ENCODE peak calls at places on chromosomes 1 and 21, in five cellular contexts. F is adrenal gland, Q is RWPE1, U is suprapubic skin, N is HFF-Myc. J is an unnamed sample.

GRCh38 chr1:236287757-236288619 is 6.2 kb upstream of the ERO1B start:
- DNase-seq in F (no peak), Q (no peak), U (no peak), N (no peak), J (no peak)

GRCh38 chr1:78833491-78833890 is 173.0 kb downstream of the ADGRL4 start:
- DNase-seq in F (no peak), Q (peak; percentile 33), U (no peak), N (peak; percentile 73), J (no peak)

GRCh38 chr1:211903490-211904260 is 73.1 kb upstream of the LPGAT1 start:
- DNase-seq in F (no peak), Q (no peak), U (no peak), N (no peak), J (no peak)

GRCh38 chr1:8660455-8660854 is 157.0 kb downstream of the RERE start:
- DNase-seq in F (peak; percentile 67), Q (peak; percentile 36), U (no peak), N (peak; percentile 67), J (no peak)

GRCh38 chr1:46413596-46413985 is 19.5 kb downstream of the FAAH start:
- DNase-seq in F (no peak), Q (no peak), U (no peak), N (no peak), J (no peak)

GRCh38 chr1:185896863-185897262 is 162.7 kb downstream of the HMCN1 start:
- DNase-seq in F (no peak), Q (no peak), U (no peak), N (no peak), J (no peak)

GRCh38 chr1:100353073-100353801 is 931 bp downstream of the CDC14A start:
- DNase-seq in F (peak; percentile 17), Q (peak; percentile 3), U (no peak), N (no peak), J (no peak)

GRCh38 chr1:238592586-238592985 is 701.9 kb upstream of the ZP4 start:
- DNase-seq in F (no peak), Q (no peak), U (no peak), N (no peak), J (no peak)

GRCh38 chr1:84782311-84782771 is 92.1 kb upstream of the SSX2IP start:
- DNase-seq in F (peak; percentile 66), Q (peak; percentile 52), U (no peak), N (no peak), J (no peak)

GRCh38 chr1:51328279-51328678 is 2.1 kb downstream of the TTC39A start:
- DNase-seq in F (no peak), Q (no peak), U (no peak), N (no peak), J (no peak)

GRCh38 chr1:244048566-244049141 is 2.4 kb upstream of the ZBTB18 start:
- DNase-seq in F (no peak), Q (peak; percentile 14), U (no peak), N (no peak), J (no peak)

GRCh38 chr1:43522776-43523480 is 7.8 kb upstream of the PTPRF start:
- DNase-seq in F (peak; percentile 49), Q (peak; percentile 99), U (peak; percentile 21), N (peak; percentile 25), J (peak; percentile 94)

GRCh38 chr1:36656271-36656670 is 173.6 kb upstream of the CSF3R start:
- DNase-seq in F (no peak), Q (no peak), U (peak; percentile 18), N (no peak), J (no peak)

GRCh38 chr1:116769994-116770393 is 15.8 kb downstream of the CD2 start:
- DNase-seq in F (no peak), Q (no peak), U (no peak), N (no peak), J (no peak)

GRCh38 chr1:162987866-162988265 is 81.3 kb upstream of the RGS4 start:
- DNase-seq in F (peak; percentile 37), Q (peak; percentile 76), U (no peak), N (no peak), J (no peak)

GRCh38 chr1:24236170-24237045 is 49.3 kb upstream of the IFNLR1 start:
- DNase-seq in F (peak; percentile 16), Q (peak; percentile 86), U (no peak), N (no peak), J (peak; percentile 81)

GRCh38 chr1:2052756-2053155 is 2.5 kb downstream of the PRKCZ start:
- DNase-seq in F (no peak), Q (no peak), U (no peak), N (no peak), J (no peak)

GRCh38 chr1:243525085-243525487 is 269.2 kb downstream of the SDCCAG8 start:
- DNase-seq in F (no peak), Q (peak; percentile 17), U (no peak), N (peak; percentile 24), J (no peak)

GRCh38 chr1:109441105-109441504 is 14.9 kb upstream of the PSMA5 start:
- DNase-seq in F (no peak), Q (no peak), U (no peak), N (peak; percentile 30), J (no peak)

GRCh38 chr1:230794431-230794830 is 47.2 kb downstream of the CAPN9 start:
- DNase-seq in F (no peak), Q (no peak), U (no peak), N (no peak), J (no peak)

GRCh38 chr21:36478941-36479340 is 981 bp downstream of the CLDN14 start:
- DNase-seq in F (no peak), Q (no peak), U (no peak), N (no peak), J (no peak)

GRCh38 chr1:214326406-214326805 is 45.4 kb downstream of the SMYD2 start:
- DNase-seq in F (no peak), Q (no peak), U (no peak), N (no peak), J (no peak)

GRCh38 chr1:233081686-233082085 is 131.3 kb downstream of the NTPCR start:
- DNase-seq in F (peak; percentile 4), Q (no peak), U (no peak), N (peak; percentile 17), J (no peak)

GRCh38 chr1:185894806-185895205 is 160.6 kb downstream of the HMCN1 start:
- DNase-seq in F (no peak), Q (no peak), U (no peak), N (no peak), J (no peak)

GRCh38 chr1:53367503-53368313 is 39.8 kb upstream of the LRP8 start:
- DNase-seq in F (no peak), Q (no peak), U (peak; percentile 52), N (no peak), J (peak; percentile 35)

GRCh38 chr1:76867342-76868130 is at the start of gene ST6GALNAC5:
- DNase-seq in F (peak; percentile 46), Q (peak; percentile 10), U (no peak), N (no peak), J (no peak)

GRCh38 chr1:53148123-53148522 is 5.7 kb upstream of the SLC1A7 start:
- DNase-seq in F (no peak), Q (no peak), U (no peak), N (no peak), J (no peak)

GRCh38 chr1:50426702-50427085 is 3.5 kb upstream of the DMRTA2 start:
- DNase-seq in F (no peak), Q (no peak), U (no peak), N (no peak), J (no peak)

GRCh38 chr1:213440766-213441165 is 389.7 kb downstream of the RPS6KC1 start:
- DNase-seq in F (no peak), Q (no peak), U (no peak), N (no peak), J (no peak)

GRCh38 chr21:40563845-40564717 is 282.9 kb downstream of the DSCAM start:
- DNase-seq in F (peak; percentile 21), Q (no peak), U (no peak), N (no peak), J (no peak)

GRCh38 chr1:89652373-89652772 is 19.5 kb downstream of the LRRC8C start:
- DNase-seq in F (no peak), Q (no peak), U (no peak), N (no peak), J (no peak)

GRCh38 chr1:167936930-167937708 is at the start of gene MPC2:
- DNase-seq in F (peak; percentile 81), Q (peak; percentile 78), U (peak; percentile 80), N (peak; percentile 55), J (peak; percentile 73)

GRCh38 chr1:47407481-47407880 is 8.6 kb upstream of the FOXE3 start:
- DNase-seq in F (no peak), Q (no peak), U (no peak), N (no peak), J (no peak)

GRCh38 chr21:25161571-25161970 is 445.7 kb downstream of the MRPL39 start:
- DNase-seq in F (no peak), Q (no peak), U (no peak), N (no peak), J (no peak)
- TF ChIP-seq CTCF in F (no peak), Q (no peak), U (no peak), N (no peak), J (no peak)

DNA sequence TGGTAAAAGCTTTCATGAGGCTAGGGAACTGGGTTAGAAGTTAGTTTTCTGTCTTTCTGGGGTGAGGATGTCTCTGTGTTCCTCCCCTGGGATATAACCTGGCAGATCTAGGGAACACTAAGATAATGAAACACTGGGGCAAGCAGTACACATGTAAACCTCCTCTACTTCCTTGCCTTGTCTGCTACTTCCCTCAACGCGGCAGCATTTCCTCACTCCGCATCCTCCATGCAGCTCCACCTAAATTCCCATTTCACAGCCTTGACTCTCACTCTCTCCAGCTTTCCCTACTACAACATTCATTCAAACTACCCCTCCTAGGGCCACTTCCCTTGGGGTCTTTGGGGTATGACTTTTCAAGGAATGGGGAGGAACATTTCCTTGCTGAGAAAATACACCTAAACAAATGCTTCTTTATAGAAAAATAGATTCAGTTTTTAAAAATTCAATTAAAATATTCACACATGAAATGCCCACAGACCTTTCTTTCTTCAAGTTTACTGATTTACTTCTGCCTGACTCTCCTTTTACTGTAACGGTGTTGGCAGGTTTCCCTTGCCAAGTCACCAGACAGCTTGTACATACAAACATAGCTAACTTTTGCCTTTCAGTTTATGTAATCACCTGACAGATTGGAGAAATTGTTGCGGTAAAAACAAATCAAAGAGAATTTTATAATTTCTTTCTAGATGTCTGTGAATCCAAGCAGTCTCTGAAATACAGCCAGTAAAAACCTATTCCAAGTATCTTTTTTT is 90.1 kb downstream of the TNFSF18 start:
- DNase-seq in F (no peak), Q (no peak), U (no peak), N (no peak), J (no peak)
- TF ChIP-seq CTCF in F (no peak), Q (no peak), U (no peak), N (no peak), J (no peak)

GRCh38 chr1:30596891-30597290 is 126.5 kb downstream of the MATN1 start:
- DNase-seq in F (no peak), Q (no peak), U (no peak), N (no peak), J (no peak)
- TF ChIP-seq CTCF in F (no peak), Q (no peak), U (no peak), N (no peak), J (no peak)

DNA sequence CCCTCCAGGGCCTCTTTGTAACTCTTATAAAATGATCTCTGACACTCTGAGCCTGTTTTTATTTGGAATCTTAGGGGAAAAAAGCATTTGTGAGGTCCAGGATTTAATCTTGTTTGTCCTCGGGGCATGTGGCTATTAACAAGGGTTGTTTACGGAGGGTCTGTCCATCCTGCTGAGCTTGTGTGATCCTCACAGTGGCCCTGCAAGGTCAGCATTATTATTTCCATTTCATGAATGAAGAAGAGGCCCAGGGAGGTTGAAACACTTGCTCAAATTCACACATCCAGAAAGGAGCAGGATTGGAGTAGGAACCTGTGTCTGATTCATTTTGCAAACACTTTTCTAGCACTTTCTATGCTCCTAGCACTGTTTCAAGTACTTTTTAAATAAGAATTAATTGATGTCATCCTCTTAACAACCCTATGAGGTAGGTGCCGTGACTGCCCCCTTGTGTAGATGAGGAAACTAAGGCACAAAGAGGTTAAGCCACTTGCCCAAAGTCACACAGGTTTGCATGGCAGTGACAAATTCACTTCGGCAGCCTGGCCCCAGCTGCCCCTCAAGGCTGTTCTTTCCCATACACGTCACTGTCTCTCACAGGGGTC is 178.9 kb downstream of the MIS18A start:
- DNase-seq in F (no peak), Q (no peak), U (no peak), N (no peak), J (no peak)
- TF ChIP-seq CTCF in F (no peak), Q (no peak), U (no peak), N (peak; percentile 22), J (no peak)